ENCODE peak calls at places on chromosome 20, in seven cellular contexts. E is left lung; A is hepatocyte; O is Peyer's patch; G is cardiac muscle cell; H is CD4-positive, alpha-beta T cell; U is psoas muscle. N is an unnamed sample.

GRCh38 chr20:18428490-18429173 is 38.2 kb downstream of the DZANK1 start:
- DNase-seq in H (no peak), G (peak), E (no peak), A (peak), U (no peak), O (peak), N (no peak)

GRCh38 chr20:47501483-47502270 is at the start of gene NCOA3:
- DNase-seq in G (peak), O (peak), E (peak), U (peak), A (peak), H (peak), N (peak)

GRCh38 chr20:47780990-47781389 is 4.3 kb downstream of the SULF2 start:
- DNase-seq in U (no peak), G (no peak), O (no peak), A (no peak), H (no peak), E (no peak), N (no peak)

GRCh38 chr20:41782255-41782654 is 164.1 kb upstream of the CHD6 start:
- DNase-seq in G (no peak), H (no peak), O (no peak), U (no peak), E (no peak), A (no peak), N (no peak)

GRCh38 chr20:34538671-34539123 is 19.8 kb upstream of the MAP1LC3A start:
- DNase-seq in O (peak), G (peak), H (peak), A (peak), E (no peak), U (peak), N (peak)

GRCh38 chr20:35968930-35969329 is 540 bp downstream of the CNBD2 start:
- DNase-seq in U (no peak), O (no peak), A (no peak), H (no peak), G (no peak), E (no peak), N (no peak)

GRCh38 chr20:59004763-59005522 is 2.1 kb downstream of the CTSZ start:
- DNase-seq in U (peak), E (peak), G (no peak), O (peak), H (peak), A (no peak), N (peak)

GRCh38 chr20:10508060-10508459 is 73.0 kb downstream of the SLX4IP start:
- DNase-seq in U (no peak), G (peak), A (peak), O (no peak), E (peak), H (no peak), N (no peak)

GRCh38 chr20:60583741-60584140 is 625.5 kb downstream of the CDH26 start:
- DNase-seq in O (no peak), U (no peak), G (no peak), E (no peak), A (no peak), H (no peak), N (no peak)

GRCh38 chr20:23179766-23180403 is 93.8 kb upstream of the CD93 start:
- DNase-seq in A (no peak), H (no peak), G (peak), E (no peak), U (peak), O (no peak), N (no peak)

GRCh38 chr20:58065508-58066361 is 162.7 kb downstream of the ANKRD60 start:
- DNase-seq in G (no peak), A (no peak), U (no peak), H (no peak), E (no peak), O (peak), N (no peak)

GRCh38 chr20:46903937-46904336 is 9.3 kb downstream of the EYA2 start:
- DNase-seq in E (no peak), A (no peak), O (no peak), G (no peak), U (no peak), H (no peak), N (no peak)

GRCh38 chr20:18019068-18019467 is 38.6 kb downstream of the OVOL2 start:
- DNase-seq in H (no peak), A (no peak), E (no peak), U (no peak), O (no peak), G (peak), N (no peak)

GRCh38 chr20:57747889-57748456 is 38.2 kb upstream of the PMEPA1 start:
- DNase-seq in G (no peak), U (no peak), E (no peak), A (no peak), H (no peak), O (no peak), N (no peak)

GRCh38 chr20:2135018-2135417 is 33.4 kb downstream of the STK35 start:
- DNase-seq in H (no peak), U (no peak), O (no peak), E (no peak), A (no peak), G (no peak), N (no peak)

GRCh38 chr20:18310592-18310991 is 22.3 kb downstream of the ZNF133 start:
- DNase-seq in E (no peak), U (no peak), H (no peak), O (no peak), A (no peak), G (no peak), N (no peak)

GRCh38 chr20:1086273-1087213 is 31.9 kb upstream of the PSMF1 start:
- DNase-seq in A (no peak), U (no peak), E (no peak), G (no peak), H (no peak), O (no peak), N (no peak)

GRCh38 chr20:33159713-33160112 is 8.2 kb upstream of the BPIFA2 start:
- DNase-seq in H (no peak), A (no peak), U (no peak), G (no peak), O (no peak), E (no peak), N (no peak)

GRCh38 chr20:63740070-63740500 is 509 bp downstream of the SLC2A4RG start:
- DNase-seq in O (peak), H (peak), G (peak), U (peak), E (peak), A (peak), N (peak)

GRCh38 chr20:6055981-6056569 is 2.2 kb upstream of the LRRN4 start:
- DNase-seq in H (no peak), A (no peak), O (no peak), G (no peak), E (no peak), U (no peak), N (no peak)

GRCh38 chr20:32067234-32067821 is 15.3 kb downstream of the HCK start:
- DNase-seq in E (peak), H (no peak), A (no peak), O (no peak), U (no peak), G (peak), N (no peak)
- TF ChIP-seq CTCF in E (no peak), H (no peak), A (no peak), O (no peak), U (no peak), G (no peak), N (no peak)

GRCh38 chr20:44593721-44594120 is 11.3 kb downstream of the PKIG start:
- DNase-seq in O (no peak), U (no peak), H (no peak), E (no peak), G (no peak), A (no peak), N (no peak)

GRCh38 chr20:44596010-44596409 is 13.6 kb downstream of the PKIG start:
- DNase-seq in U (no peak), O (no peak), G (no peak), H (no peak), A (no peak), E (no peak), N (no peak)

GRCh38 chr20:44596876-44597275 is 14.5 kb downstream of the PKIG start:
- DNase-seq in A (no peak), U (no peak), H (no peak), E (no peak), O (no peak), G (no peak), N (no peak)

GRCh38 chr20:44592366-44592765 is 10.0 kb downstream of the PKIG start:
- DNase-seq in E (no peak), G (no peak), O (no peak), A (no peak), H (no peak), U (no peak), N (no peak)

GRCh38 chr20:44594730-44595129 is 12.4 kb downstream of the PKIG start:
- DNase-seq in H (no peak), A (no peak), U (peak), E (no peak), G (peak), O (no peak), N (no peak)
- H3K27ac ChIP-seq in H (no peak), A (no peak), U (peak), E (peak), G (no peak), O (peak), N (peak)

GRCh38 chr20:37397954-37398749 is 52.2 kb downstream of the SRC start:
- DNase-seq in E (peak), H (no peak), G (no peak), A (no peak), O (no peak), U (no peak), N (no peak)

GRCh38 chr20:37401282-37401929 is 55.5 kb downstream of the SRC start:
- DNase-seq in G (no peak), E (peak), H (no peak), O (no peak), U (no peak), A (no peak), N (no peak)

GRCh38 chr20:37397076-37397953 is 51.4 kb downstream of the SRC start:
- DNase-seq in O (no peak), E (peak), A (no peak), G (peak), H (no peak), U (no peak), N (no peak)

GRCh38 chr20:37396520-37397075 is 50.7 kb downstream of the SRC start:
- DNase-seq in E (peak), G (no peak), U (no peak), A (peak), H (no peak), O (no peak), N (no peak)

GRCh38 chr20:37398750-37399621 is 53.0 kb downstream of the SRC start:
- DNase-seq in A (peak), E (peak), G (no peak), U (no peak), O (peak), H (no peak), N (no peak)
- TF ChIP-seq CTCF in A (peak), E (no peak), G (no peak), U (no peak), O (no peak), H (no peak), N (no peak)

DNA sequence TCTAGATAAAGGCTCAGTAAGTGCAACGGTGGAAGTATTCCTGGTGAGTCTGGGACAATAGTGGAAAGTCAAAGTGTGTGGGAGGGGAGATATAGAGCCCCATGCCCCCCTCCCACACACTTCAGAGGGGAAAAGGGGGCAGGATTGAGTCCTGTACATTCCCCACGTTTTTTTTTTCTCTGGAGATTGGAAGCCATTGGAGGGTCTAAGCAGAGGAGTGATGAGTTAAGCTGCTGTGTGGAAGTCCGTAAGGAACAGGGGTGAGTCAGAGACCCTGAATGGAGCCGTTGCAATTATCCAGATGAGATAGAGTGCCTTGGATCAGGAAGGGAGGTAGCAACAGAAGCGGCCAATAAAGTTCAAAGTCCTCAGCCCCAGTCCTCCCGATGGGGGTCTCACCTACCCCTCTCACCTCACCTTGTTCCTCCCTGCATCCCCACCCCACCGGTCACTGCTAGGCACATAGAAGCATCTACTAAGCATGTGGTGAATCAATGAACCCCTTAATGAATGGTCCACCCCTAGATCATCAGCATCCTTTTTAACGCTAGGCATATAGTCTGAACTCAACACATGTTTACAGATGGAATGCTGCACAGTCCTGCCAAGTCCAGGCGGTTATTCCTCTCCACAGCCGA is 684 bp upstream of the SLC9A8 start:
- DNase-seq in G (peak), O (peak), A (peak), E (no peak), U (no peak), H (no peak), N (no peak)
- H3K27ac ChIP-seq in G (peak), O (peak), A (peak), E (peak), U (peak), H (peak), N (peak)

GRCh38 chr20:40702504-40702903 is 13.5 kb upstream of the MAFB start:
- DNase-seq in G (no peak), H (no peak), O (no peak), A (no peak), E (no peak), U (no peak), N (no peak)
- TF ChIP-seq CTCF in G (peak), H (no peak), O (no peak), A (no peak), E (no peak), U (no peak), N (no peak)

GRCh38 chr20:61584851-61585250 is 332.8 kb downstream of the CDH4 start:
- DNase-seq in G (no peak), E (no peak), O (no peak), H (no peak), A (no peak), U (peak), N (no peak)
- H3K27ac ChIP-seq in G (no peak), E (no peak), O (no peak), H (no peak), A (no peak), U (no peak), N (no peak)

DNA sequence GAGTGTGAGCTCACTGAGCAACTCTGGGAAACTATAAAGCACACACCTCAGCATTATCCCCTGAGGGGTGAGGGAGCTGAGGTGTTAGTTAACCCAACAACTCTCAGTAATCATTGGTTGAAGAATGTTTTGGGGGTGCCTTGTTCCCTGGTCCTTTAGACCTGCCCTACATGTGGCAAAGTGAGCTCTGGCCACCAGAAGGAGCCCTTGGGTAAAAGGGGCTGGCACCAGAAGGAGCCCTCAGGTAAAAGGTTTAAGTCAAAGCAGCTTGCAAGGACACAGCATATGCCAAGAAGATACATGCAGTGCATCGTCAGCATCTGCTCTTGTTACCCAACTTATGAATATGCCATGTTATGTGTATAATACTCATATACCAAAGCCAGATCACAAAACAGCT is 1081.7 kb downstream of the KIF16B start:
- DNase-seq in U (no peak), O (no peak), H (no peak), A (peak), G (no peak), E (no peak), N (no peak)
- TF ChIP-seq CTCF in U (no peak), O (no peak), H (no peak), A (peak), G (no peak), E (no peak), N (peak)

GRCh38 chr20:9223296-9223695 is 154.4 kb downstream of the PLCB4 start:
- DNase-seq in H (no peak), A (no peak), E (no peak), O (no peak), G (no peak), U (no peak), N (no peak)

GRCh38 chr20:9215539-9215938 is 146.7 kb downstream of the PLCB4 start:
- DNase-seq in A (peak), O (no peak), E (no peak), H (no peak), U (no peak), G (no peak), N (no peak)

GRCh38 chr20:9214676-9215075 is 145.8 kb downstream of the PLCB4 start:
- DNase-seq in A (peak), G (peak), E (no peak), O (no peak), H (no peak), U (no peak), N (no peak)

GRCh38 chr20:9220874-9221547 is 152.1 kb downstream of the PLCB4 start:
- DNase-seq in G (peak), O (no peak), E (no peak), U (no peak), A (peak), H (no peak), N (no peak)

GRCh38 chr20:9218412-9219001 is 149.6 kb downstream of the PLCB4 start:
- DNase-seq in A (no peak), U (no peak), E (no peak), O (no peak), G (peak), H (no peak), N (no peak)
- H3K27ac ChIP-seq in A (no peak), U (peak), E (no peak), O (no peak), G (no peak), H (no peak), N (no peak)